ENCODE peak calls at places on chromosome 18, in ten cellular contexts. S, P, J, X, K, C, Z, I, U and B are unnamed samples.

GRCh38 chr18:27860011-27860410 is 316.9 kb downstream of the CDH2 start:
- DNase-seq in S (no peak), P (no peak), J (no peak), X (no peak), K (no peak), C (no peak), Z (no peak), I (no peak), U (peak; percentile 27), B (peak; percentile 26)

GRCh38 chr18:2963048-2963447 is 49.9 kb downstream of the LPIN2 start:
- DNase-seq in S (no peak), P (no peak), J (no peak), X (no peak), K (peak; percentile 11), C (no peak), Z (no peak), I (no peak), U (no peak), B (no peak)

GRCh38 chr18:59631583-59632181 is 65.5 kb downstream of the CCBE1 start:
- DNase-seq in S (no peak), P (peak; percentile 36), J (no peak), X (no peak), K (no peak), C (peak; percentile 24), Z (no peak), I (peak; percentile 17), U (peak; percentile 7), B (peak; percentile 44)

GRCh38 chr18:35770360-35770759 is 188.8 kb downstream of the GALNT1 start:
- DNase-seq in S (no peak), P (no peak), J (no peak), X (no peak), K (no peak), C (no peak), Z (no peak), I (no peak), U (no peak), B (no peak)

GRCh38 chr18:58264846-58265245 is 220.8 kb downstream of the NEDD4L start:
- DNase-seq in S (no peak), P (no peak), J (no peak), X (no peak), K (no peak), C (no peak), Z (no peak), I (no peak), U (no peak), B (no peak)

GRCh38 chr18:26931659-26932058 is 66.2 kb upstream of the AQP4 start:
- DNase-seq in S (no peak), P (no peak), J (no peak), X (no peak), K (no peak), C (no peak), Z (no peak), I (no peak), U (no peak), B (no peak)

GRCh38 chr18:63297678-63298392 is 21.7 kb downstream of the BCL2 start:
- DNase-seq in S (no peak), P (no peak), J (no peak), X (no peak), K (no peak), C (no peak), Z (no peak), I (no peak), U (no peak), B (no peak)

GRCh38 chr18:36527740-36528455 is 230.4 kb downstream of the FHOD3 start:
- DNase-seq in S (no peak), P (no peak), J (no peak), X (no peak), K (no peak), C (no peak), Z (no peak), I (peak; percentile 37), U (no peak), B (no peak)

GRCh38 chr18:9066817-9067306 is 35.6 kb upstream of the NDUFV2 start:
- DNase-seq in S (no peak), P (no peak), J (peak; percentile 73), X (no peak), K (no peak), C (no peak), Z (no peak), I (no peak), U (no peak), B (no peak)

GRCh38 chr18:34600874-34601273 is 109.2 kb upstream of the DTNA start:
- DNase-seq in S (no peak), P (no peak), J (no peak), X (no peak), K (no peak), C (no peak), Z (no peak), I (no peak), U (no peak), B (no peak)

GRCh38 chr18:44816449-44816848 is 135.8 kb downstream of the SETBP1 start:
- DNase-seq in S (no peak), P (no peak), J (no peak), X (no peak), K (peak; percentile 8), C (no peak), Z (no peak), I (no peak), U (no peak), B (no peak)

GRCh38 chr18:59784694-59785093 is 87.5 kb upstream of the CCBE1 start:
- DNase-seq in S (no peak), P (no peak), J (no peak), X (no peak), K (no peak), C (no peak), Z (no peak), I (no peak), U (no peak), B (no peak)

GRCh38 chr18:58843662-58844035 is 21.0 kb upstream of the ZNF532 start:
- DNase-seq in S (no peak), P (no peak), J (no peak), X (no peak), K (peak; percentile 33), C (no peak), Z (no peak), I (no peak), U (no peak), B (no peak)

GRCh38 chr18:28657836-28658410 is 481.0 kb upstream of the CDH2 start:
- DNase-seq in S (no peak), P (no peak), J (no peak), X (no peak), K (no peak), C (no peak), Z (no peak), I (no peak), U (peak; percentile 4), B (no peak)

GRCh38 chr18:62937065-62937464 is 221.7 kb downstream of the PHLPP1 start:
- DNase-seq in S (no peak), P (no peak), J (no peak), X (no peak), K (no peak), C (no peak), Z (no peak), I (no peak), U (no peak), B (no peak)

GRCh38 chr18:80159713-80160636 is 50.9 kb downstream of the ADNP2 start:
- DNase-seq in S (no peak), P (peak; percentile 66), J (peak; percentile 37), X (no peak), K (no peak), C (no peak), Z (peak; percentile 43), I (no peak), U (no peak), B (no peak)

GRCh38 chr18:72375628-72376027 is 168.5 kb downstream of the CBLN2 start:
- DNase-seq in S (no peak), P (no peak), J (no peak), X (no peak), K (no peak), C (no peak), Z (no peak), I (no peak), U (no peak), B (no peak)

GRCh38 chr18:44765451-44765850 is 84.8 kb downstream of the SETBP1 start:
- DNase-seq in S (no peak), P (no peak), J (no peak), X (no peak), K (no peak), C (no peak), Z (no peak), I (no peak), U (no peak), B (no peak)

GRCh38 chr18:79169958-79170555 is 100.9 kb downstream of the ATP9B start:
- DNase-seq in S (no peak), P (peak; percentile 37), J (no peak), X (no peak), K (peak; percentile 49), C (no peak), Z (no peak), I (no peak), U (peak; percentile 5), B (no peak)

GRCh38 chr18:63237486-63237885 is 82.1 kb downstream of the BCL2 start:
- DNase-seq in S (no peak), P (no peak), J (no peak), X (no peak), K (no peak), C (no peak), Z (no peak), I (peak; percentile 30), U (no peak), B (no peak)

GRCh38 chr18:3094355-3094684 is 81.4 kb upstream of the LPIN2 start:
- DNase-seq in S (no peak), P (no peak), J (no peak), X (no peak), K (no peak), C (no peak), Z (no peak), I (no peak), U (no peak), B (no peak)

GRCh38 chr18:67151366-67151765 is 365.2 kb downstream of the DSEL start:
- DNase-seq in S (no peak), P (peak; percentile 15), J (no peak), X (no peak), K (no peak), C (no peak), Z (no peak), I (no peak), U (no peak), B (no peak)

GRCh38 chr18:31685097-31686082 is 1.0 kb upstream of the B4GALT6 start:
- DNase-seq in S (no peak), P (peak; percentile 94), J (peak; percentile 38), X (no peak), K (peak; percentile 90), C (peak; percentile 44), Z (peak; percentile 70), I (peak; percentile 90), U (peak; percentile 36), B (peak; percentile 94)

GRCh38 chr18:12702221-12703095 is at the start of the genes CEP76 and PSMG2:
- DNase-seq in S (peak; percentile 93), P (peak; percentile 93), J (peak; percentile 92), X (peak; percentile 62), K (peak; percentile 86), C (peak; percentile 64), Z (peak; percentile 94), I (peak; percentile 93), U (peak; percentile 90), B (peak; percentile 69)

GRCh38 chr18:45274026-45274425 is 341.2 kb upstream of the SLC14A2 start:
- DNase-seq in S (no peak), P (no peak), J (no peak), X (no peak), K (no peak), C (no peak), Z (no peak), I (no peak), U (no peak), B (no peak)

GRCh38 chr18:61531182-61531581 is 198.0 kb downstream of the CDH20 start:
- DNase-seq in S (no peak), P (no peak), J (no peak), X (no peak), K (peak; percentile 58), C (no peak), Z (peak; percentile 51), I (no peak), U (no peak), B (peak; percentile 86)

GRCh38 chr18:9673296-9674251 is 34.5 kb upstream of the RAB31 start:
- DNase-seq in S (no peak), P (peak; percentile 47), J (peak; percentile 86), X (no peak), K (no peak), C (peak; percentile 90), Z (no peak), I (peak; percentile 79), U (peak; percentile 95), B (peak; percentile 1)

GRCh38 chr18:8912348-8913057 is 190.0 kb upstream of the NDUFV2 start:
- DNase-seq in S (no peak), P (peak; percentile 43), J (peak; percentile 35), X (no peak), K (no peak), C (no peak), Z (no peak), I (peak; percentile 38), U (no peak), B (no peak)